ENCODE peak calls at places on chromosomes 11 and 22, in four cellular contexts. U is fibroblast of lung, L is cardiac muscle cell, I is transverse colon. V is an unnamed sample.

GRCh38 chr22:44546686-44547310 is 48.8 kb upstream of the RTL6 start:
- DNase-seq in I (no peak), L (no peak), U (no peak), V (no peak)

GRCh38 chr11:42237701-42238235 is 778.3 kb upstream of the LRRC4C start:
- DNase-seq in U (no peak), I (no peak), L (peak), V (no peak)

GRCh38 chr11:8034604-8035224 is 46.3 kb upstream of the TUB start:
- DNase-seq in U (no peak), L (no peak), I (no peak), V (no peak)

GRCh38 chr22:24727218-24727851 is 47.2 kb downstream of the PIWIL3 start:
- DNase-seq in L (peak), I (no peak), U (peak), V (no peak)

GRCh38 chr11:113855803-113856202 is 19.6 kb downstream of the USP28 start:
- DNase-seq in L (no peak), I (no peak), U (no peak), V (no peak)

GRCh38 chr22:46929046-46929688 is 166.7 kb downstream of the TBC1D22A start:
- DNase-seq in L (no peak), U (peak), I (no peak), V (no peak)

GRCh38 chr22:23251445-23252093 is 71.3 kb downstream of the BCR start:
- DNase-seq in I (peak), L (no peak), U (no peak), V (no peak)

GRCh38 chr11:103731681-103732080 is 304.8 kb upstream of the DDI1 start:
- DNase-seq in I (no peak), L (no peak), U (peak), V (no peak)

GRCh38 chr11:57513911-57514537 is 1.5 kb downstream of the SLC43A1 start:
- DNase-seq in L (peak), I (peak), U (peak), V (no peak)

GRCh38 chr11:795638-796564 is 2.2 kb downstream of the SLC25A22 start:
- DNase-seq in I (peak), U (peak), L (peak), V (no peak)

V was measured in iPS DF 6.9.